ENCODE peak calls at places on chromosomes 5 and 9, in nine cellular contexts. E is SJSA1, H is prostate gland, Y is heart left ventricle, C is aorta, T is sigmoid colon, Z is body of pancreas, I is PC-9, W is thoracic aorta. L is an unnamed sample. For H3K4me1 and H3K36me3, the result is how much of the 10 kb centered on the place peaks cover.

GRCh38 chr5:126348855-126349635 is 74.2 kb upstream of the GRAMD2B start:
- DNase-seq in Y (no peak), Z (no peak), T (no peak), I (no peak), W (no peak), H (no peak), E (peak), C (no peak), L (no peak)

GRCh38 chr5:2746642-2747041 is 4.8 kb downstream of the IRX2 start:
- DNase-seq in Z (no peak), E (no peak), W (no peak), H (no peak), C (no peak), T (no peak), Y (no peak), I (peak), L (no peak)

GRCh38 chr5:122602700-122603099 is 172.2 kb upstream of the SNX2 start:
- DNase-seq in E (no peak), H (no peak), I (no peak), T (no peak), C (no peak), Z (no peak), Y (no peak), W (no peak), L (no peak)

GRCh38 chr5:346229-346935 is 24.9 kb downstream of the AHRR start:
- DNase-seq in Z (no peak), T (no peak), E (no peak), C (no peak), I (no peak), Y (no peak), H (no peak), W (no peak), L (no peak)

GRCh38 chr9:120381839-120382238 is 198.1 kb downstream of the CDK5RAP2 start:
- DNase-seq in I (no peak), C (no peak), W (no peak), E (no peak), Z (no peak), Y (no peak), H (no peak), T (peak), L (no peak)

GRCh38 chr9:124222918-124223720 is 34.6 kb upstream of the NEK6 start:
- DNase-seq in W (peak), Y (peak), Z (peak), I (peak), H (peak), T (peak), E (no peak), C (peak), L (peak)

GRCh38 chr5:101174981-101175380 is 271.9 kb upstream of the ST8SIA4 start:
- DNase-seq in Y (no peak), I (no peak), E (no peak), W (no peak), T (no peak), Z (no peak), C (no peak), H (no peak), L (no peak)

GRCh38 chr5:94968507-94969095 is 316.3 kb downstream of the MCTP1 start:
- DNase-seq in T (no peak), I (peak), H (peak), W (no peak), Z (peak), C (no peak), Y (peak), E (peak), L (no peak)

GRCh38 chr9:135213566-135213965 is 126.1 kb downstream of the OLFM1 start:
- DNase-seq in C (peak), E (no peak), H (no peak), I (no peak), T (peak), Y (no peak), Z (no peak), W (no peak), L (no peak)

GRCh38 chr5:157106668-157107461 is 2.0 kb downstream of the HAVCR2 start:
- DNase-seq in C (peak), E (no peak), I (no peak), Z (no peak), T (no peak), H (no peak), Y (no peak), W (no peak), L (no peak)

GRCh38 chr5:58582411-58583393 is at the start of gene RAB3C:
- DNase-seq in I (peak), H (peak), E (peak), T (peak), W (peak), Z (peak), C (peak), Y (peak), L (peak)

GRCh38 chr5:179065703-179066102 is 5.5 kb downstream of the ZNF354C start:
- DNase-seq in C (no peak), I (no peak), E (no peak), H (no peak), Y (no peak), Z (no peak), T (no peak), W (no peak), L (no peak)

GRCh38 chr5:33843579-33843978 is 48.2 kb downstream of the ADAMTS12 start:
- DNase-seq in Z (no peak), T (no peak), W (no peak), H (no peak), I (peak), E (no peak), Y (no peak), C (no peak), L (no peak)

GRCh38 chr9:127910613-127911205 is 6.1 kb downstream of the ST6GALNAC4 start:
- DNase-seq in C (no peak), I (no peak), W (no peak), E (peak), H (no peak), Z (no peak), Y (no peak), T (no peak), L (no peak)

GRCh38 chr9:129175825-129176633 is 2.0 kb downstream of the IER5L start:
- DNase-seq in W (no peak), E (peak), H (peak), T (peak), Y (peak), Z (peak), C (peak), I (peak), L (peak)

GRCh38 chr5:91038180-91038808 is 344.8 kb downstream of the ARRDC3 start:
- DNase-seq in H (no peak), I (no peak), Z (no peak), T (peak), Y (no peak), C (no peak), W (no peak), E (no peak), L (peak)

GRCh38 chr9:124527781-124528180 is 20.6 kb upstream of the NR5A1 start:
- DNase-seq in T (no peak), Y (no peak), H (no peak), C (no peak), I (peak), W (no peak), Z (no peak), E (peak), L (no peak)

GRCh38 chr5:81626524-81626923 is 124.4 kb downstream of the SSBP2 start:
- DNase-seq in I (peak), T (no peak), Z (no peak), C (no peak), Y (peak), W (no peak), H (no peak), E (no peak), L (no peak)

GRCh38 chr5:132262882-132263547 is 5.5 kb downstream of the PDLIM4 start:
- DNase-seq in H (no peak), W (no peak), E (no peak), Z (no peak), I (no peak), Y (no peak), C (peak), T (no peak), L (peak)

GRCh38 chr5:152372875-152373274 is 32.2 kb downstream of the NMUR2 start:
- DNase-seq in W (no peak), E (no peak), T (no peak), Z (no peak), I (no peak), C (no peak), H (no peak), Y (no peak), L (no peak)

GRCh38 chr5:10729320-10730133 is 31.5 kb downstream of the DAP start:
- DNase-seq in Z (no peak), E (peak), C (no peak), T (no peak), I (no peak), Y (no peak), W (no peak), H (no peak), L (no peak)

GRCh38 chr5:126031989-126032716 is 391.1 kb upstream of the GRAMD2B start:
- DNase-seq in W (no peak), H (no peak), Y (peak), Z (peak), T (no peak), E (no peak), C (no peak), I (no peak), L (no peak)

GRCh38 chr9:23630488-23630887 is 195.6 kb downstream of the ELAVL2 start:
- DNase-seq in T (no peak), C (no peak), I (no peak), W (no peak), H (no peak), Z (no peak), E (no peak), Y (no peak), L (no peak)

DNA sequence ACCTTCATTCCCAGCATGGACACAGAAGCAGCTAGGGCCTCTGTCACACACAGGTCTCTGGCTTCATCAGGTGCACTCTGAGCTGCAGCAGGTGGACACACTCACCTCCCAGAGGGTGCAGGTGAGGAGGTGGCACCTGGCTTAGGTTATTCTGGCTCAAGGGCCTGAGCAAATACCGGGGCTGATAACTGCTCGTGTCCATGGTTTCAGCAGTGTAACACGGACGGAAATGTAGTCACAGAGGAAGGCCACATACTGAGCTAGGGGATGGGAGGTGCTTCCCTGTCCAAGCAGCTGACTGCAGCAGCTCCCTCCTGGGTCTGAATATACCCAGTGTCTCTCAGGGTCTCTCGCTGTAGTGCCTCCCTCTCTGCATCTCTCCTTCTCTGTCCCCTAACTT is 5.7 kb downstream of the PHF2 start:
- DNase-seq in T (no peak), E (no peak), H (no peak), Z (peak), W (no peak), I (no peak), Y (no peak), C (peak), L (no peak)
- H3K4me1 ChIP-seq in T (half or more), E (under half), H (under half), Z (half or more), W (half or more), I (under half), Y (half or more), C (under half), L (under half)

GRCh38 chr5:56359429-56359781 is 126.3 kb upstream of the ANKRD55 start:
- DNase-seq in W (no peak), Z (no peak), C (no peak), Y (no peak), E (no peak), T (no peak), H (no peak), I (no peak), L (no peak)

GRCh38 chr5:56359809-56360685 is 126.9 kb upstream of the ANKRD55 start:
- DNase-seq in W (no peak), Z (no peak), Y (no peak), T (no peak), E (no peak), I (no peak), H (no peak), C (no peak), L (no peak)

GRCh38 chr5:56357426-56357825 is 124.3 kb upstream of the ANKRD55 start:
- DNase-seq in W (no peak), Y (no peak), I (peak), C (no peak), Z (no peak), E (no peak), T (no peak), H (no peak), L (no peak)

GRCh38 chr5:56358046-56358445 is 124.9 kb upstream of the ANKRD55 start:
- DNase-seq in I (no peak), T (no peak), E (no peak), W (no peak), H (no peak), C (no peak), Z (no peak), Y (no peak), L (no peak)

GRCh38 chr5:56358703-56359428 is 125.7 kb upstream of the ANKRD55 start:
- DNase-seq in E (peak), Z (peak), H (no peak), T (no peak), C (no peak), Y (peak), W (no peak), I (peak), L (peak)
- H3K27ac ChIP-seq in E (no peak), Z (peak), H (no peak), T (no peak), C (peak), Y (peak), W (peak), I (peak), L (peak)

DNA sequence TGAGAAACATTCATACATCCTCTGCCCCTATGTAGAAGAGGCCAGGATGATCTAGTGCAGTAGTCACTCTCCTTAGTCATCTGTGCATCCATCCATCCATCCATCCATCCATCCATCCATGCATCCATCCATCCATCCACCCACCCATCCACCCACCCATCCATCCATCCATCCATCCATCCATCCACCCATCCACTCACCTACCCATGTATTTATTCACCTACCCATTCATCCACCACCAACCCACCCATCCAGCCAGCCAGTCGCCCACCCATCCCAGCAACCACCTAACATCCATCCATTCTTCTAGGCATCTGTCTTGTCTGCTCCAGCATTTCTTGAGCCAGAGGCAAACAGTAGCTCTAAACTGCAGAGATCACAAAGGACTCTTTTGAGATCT is 87.1 kb downstream of the MSX2 start:
- DNase-seq in Z (no peak), E (no peak), C (no peak), Y (no peak), W (no peak), I (no peak), H (no peak), T (no peak), L (no peak)
- H3K36me3 ChIP-seq in Z (under half), E (under half), C (under half), Y (under half), W (under half), I (under half), H (under half), T (under half), L (under half)

DNA sequence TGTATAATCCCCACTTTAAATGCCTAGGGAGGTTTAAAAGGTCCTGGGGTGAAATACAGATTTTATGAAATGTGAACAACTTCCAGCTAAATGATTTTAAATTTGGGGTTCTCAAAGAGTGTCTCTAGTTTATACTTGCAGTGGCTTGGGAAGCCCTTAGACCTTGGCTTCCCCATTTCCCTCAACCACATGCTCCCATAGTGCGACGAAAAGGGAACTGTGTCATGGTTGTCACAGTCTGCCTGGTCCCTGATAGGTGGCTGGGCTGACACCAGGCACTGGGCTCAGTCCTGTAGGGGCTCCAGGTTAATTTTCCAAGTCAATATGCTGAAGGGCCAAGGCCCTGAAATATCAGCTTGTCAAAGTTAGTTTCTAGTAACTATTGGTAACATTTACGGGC is 10.4 kb upstream of the CXCL14 start:
- DNase-seq in E (no peak), T (no peak), Y (no peak), H (no peak), I (no peak), C (peak), Z (no peak), W (no peak), L (no peak)
- H3K4me1 ChIP-seq in E (under half), T (under half), Y (under half), H (under half), I (under half), C (under half), Z (under half), W (under half), L (under half)

GRCh38 chr9:113593682-113594281 is 130.3 kb downstream of the RGS3 start:
- DNase-seq in I (no peak), Y (peak), E (peak), C (peak), T (peak), H (peak), Z (peak), W (peak), L (peak)
- H3K27ac ChIP-seq in I (no peak), Y (peak), E (peak), C (peak), T (peak), H (peak), Z (peak), W (peak), L (peak)

GRCh38 chr9:132288371-132288770 is 66.4 kb downstream of the SETX start:
- DNase-seq in T (no peak), W (no peak), Y (no peak), I (no peak), H (no peak), E (no peak), C (no peak), Z (no peak), L (no peak)
- H3K36me3 ChIP-seq in T (under half), W (under half), Y (half or more), I (under half), H (under half), E (half or more), C (under half), Z (under half), L (under half)

DNA sequence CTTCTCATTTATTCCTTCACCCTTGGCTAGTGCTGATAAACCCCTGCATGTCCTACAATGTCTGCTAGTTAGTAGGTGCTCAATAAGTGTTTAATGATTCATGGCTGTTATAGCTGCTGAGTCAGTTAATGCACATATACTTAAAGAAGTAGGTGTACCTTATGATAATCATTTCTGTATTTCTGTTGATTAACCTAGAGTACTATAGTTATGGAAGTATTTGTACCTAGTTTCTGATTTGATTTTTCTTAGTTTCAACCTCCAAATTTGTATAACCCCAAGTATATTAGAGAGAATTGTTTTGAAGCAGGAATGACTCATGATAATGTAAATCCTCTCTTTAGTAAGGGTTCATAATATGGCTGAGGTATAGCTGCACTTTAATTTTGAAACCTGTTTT is 8.9 kb downstream of the SMAD5 start:
- DNase-seq in W (no peak), I (no peak), H (no peak), Y (no peak), E (no peak), T (no peak), C (no peak), Z (no peak), L (no peak)
- H3K4me1 ChIP-seq in W (half or more), I (under half), H (under half), Y (half or more), E (under half), T (half or more), C (under half), Z (half or more), L (under half)